ENCODE peak calls at places on chromosomes 4 and X, in four cellular contexts. P is activated B cell treated with CpG ODN at 0.5 μM for 24 hours, D is AG09309, J is B cell. T is an unnamed sample.

GRCh38 chrX:22135994-22136684 is 104.0 kb downstream of the PHEX start:
- DNase-seq in P (no peak), J (peak), D (peak), T (no peak)

GRCh38 chrX:39073131-39073530 is 271.9 kb downstream of the MID1IP1 start:
- DNase-seq in P (no peak), J (no peak), D (no peak), T (no peak)

GRCh38 chr4:182680196-182680771 is 236.9 kb downstream of the DCTD start:
- DNase-seq in D (no peak), J (no peak), P (no peak), T (no peak)

GRCh38 chr4:151415978-151416377 is 7.0 kb downstream of the FHIP1A start:
- DNase-seq in J (no peak), P (no peak), D (peak), T (no peak)

GRCh38 chr4:83369825-83370639 is 35.4 kb upstream of the HPSE start:
- DNase-seq in J (no peak), D (no peak), P (no peak), T (no peak)

GRCh38 chr4:188550296-188550695 is 411.1 kb downstream of the TRIML1 start:
- DNase-seq in D (no peak), P (no peak), J (no peak), T (no peak)

GRCh38 chr4:155999743-156000142 is 46.1 kb upstream of the CTSO start:
- DNase-seq in P (no peak), J (no peak), D (no peak), T (no peak)

GRCh38 chrX:104335765-104336164 is 81.0 kb upstream of the ESX1 start:
- DNase-seq in J (no peak), P (no peak), D (peak), T (no peak)

GRCh38 chrX:39195156-39195555 is 393.9 kb downstream of the MID1IP1 start:
- DNase-seq in J (no peak), D (no peak), P (no peak), T (no peak)

GRCh38 chr4:21102667-21103066 is 402.4 kb downstream of the PACRGL start:
- DNase-seq in P (no peak), D (no peak), J (no peak), T (no peak)

GRCh38 chrX:136250191-136251041 is 784 bp downstream of the MAP7D3 start:
- DNase-seq in D (no peak), J (no peak), P (no peak), T (no peak)

GRCh38 chr4:24850669-24851068 is 55.3 kb downstream of the SOD3 start:
- DNase-seq in J (no peak), D (peak), P (no peak), T (no peak)

GRCh38 chr4:82463221-82463620 is 32.8 kb downstream of the ENOPH1 start:
- DNase-seq in P (no peak), D (no peak), J (no peak), T (no peak)

GRCh38 chr4:4542824-4543485 is 1.1 kb upstream of the STX18 start:
- DNase-seq in J (no peak), D (no peak), P (no peak), T (no peak)

GRCh38 chr4:102439835-102440234 is 61.3 kb upstream of the NFKB1 start:
- DNase-seq in J (no peak), D (peak), P (no peak), T (no peak)

GRCh38 chr4:139686988-139687387 is 21.4 kb downstream of the MGST2 start:
- DNase-seq in D (no peak), J (no peak), P (no peak), T (no peak)

GRCh38 chr4:139689093-139689722 is 23.6 kb downstream of the MGST2 start:
- DNase-seq in P (no peak), D (no peak), J (no peak), T (no peak)

GRCh38 chr4:139685180-139685579 is 19.6 kb downstream of the MGST2 start:
- DNase-seq in P (no peak), J (no peak), D (no peak), T (no peak)

GRCh38 chr4:139684351-139684750 is 18.7 kb downstream of the MGST2 start:
- DNase-seq in J (no peak), D (no peak), P (no peak), T (no peak)

DNA sequence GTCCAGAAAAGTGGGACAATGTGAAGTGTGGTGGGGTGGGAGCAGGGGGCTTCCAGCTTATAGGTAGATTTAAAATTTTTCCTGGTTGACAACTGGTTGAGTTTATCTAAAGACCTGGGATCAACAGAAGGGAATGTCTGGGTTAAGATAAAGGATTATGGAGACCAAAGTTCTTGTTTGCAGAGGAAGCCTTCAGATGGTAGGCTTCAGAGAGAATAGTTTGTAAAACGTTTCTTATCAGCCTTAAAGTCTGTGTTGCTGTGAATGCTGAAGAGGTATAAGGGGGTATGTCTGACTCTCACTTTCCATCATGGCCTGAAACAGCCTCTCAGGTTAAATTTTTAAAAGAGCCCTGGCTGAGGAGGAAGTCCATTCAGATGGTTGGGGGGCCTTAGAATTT is 20.5 kb downstream of the MGST2 start:
- DNase-seq in P (no peak), D (no peak), J (no peak), T (no peak)
- TF ChIP-seq CTCF in P (no peak), D (no peak), J (no peak), T (no peak)

GRCh38 chr4:46274717-46275116 is 115.2 kb downstream of the GABRA2 start:
- DNase-seq in P (no peak), D (no peak), J (no peak), T (no peak)
- TF ChIP-seq CTCF in P (no peak), D (no peak), J (no peak), T (no peak)

DNA sequence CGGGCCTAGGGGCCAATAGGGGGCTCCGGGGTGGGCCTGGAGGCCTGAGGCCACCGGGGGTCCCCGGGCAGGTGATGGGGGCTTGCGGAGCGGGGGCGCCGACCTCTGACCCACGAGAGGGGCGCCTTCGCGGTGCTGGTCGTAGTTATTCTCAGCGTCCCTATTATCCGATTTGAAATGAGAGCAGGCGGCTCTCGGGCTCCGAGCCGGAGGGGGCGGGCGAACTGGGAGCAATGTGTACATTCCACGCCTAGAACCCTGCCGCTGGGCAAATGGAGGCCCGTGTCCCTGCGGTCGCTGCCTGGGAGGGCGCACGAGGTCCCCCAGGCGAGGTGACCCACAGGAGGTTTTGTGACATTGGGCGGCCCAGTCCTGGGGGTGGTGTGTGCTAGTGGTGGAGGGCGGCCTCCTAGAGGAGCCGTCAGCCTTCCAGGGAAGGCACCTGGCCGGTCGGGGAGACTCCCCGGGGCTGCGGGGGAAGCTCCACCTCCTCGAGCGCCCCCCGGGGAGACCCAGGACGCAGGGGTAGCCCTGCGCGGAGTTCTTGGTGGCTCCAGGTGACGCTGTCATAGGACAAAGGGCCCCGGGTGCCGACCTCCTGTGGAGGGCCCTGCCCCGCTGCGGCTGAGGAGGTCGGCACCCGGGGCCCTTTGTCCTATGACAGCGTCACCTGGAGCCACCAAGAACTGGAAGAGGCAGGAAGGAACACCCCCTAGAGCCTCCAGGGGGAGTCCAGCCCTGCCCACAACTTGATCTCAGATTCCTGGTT is 102.6 kb upstream of the PRKX start:
- DNase-seq in D (no peak), J (peak), P (peak), T (peak)
- TF ChIP-seq CTCF in D (peak), J (no peak), P (no peak), T (no peak)

DNA sequence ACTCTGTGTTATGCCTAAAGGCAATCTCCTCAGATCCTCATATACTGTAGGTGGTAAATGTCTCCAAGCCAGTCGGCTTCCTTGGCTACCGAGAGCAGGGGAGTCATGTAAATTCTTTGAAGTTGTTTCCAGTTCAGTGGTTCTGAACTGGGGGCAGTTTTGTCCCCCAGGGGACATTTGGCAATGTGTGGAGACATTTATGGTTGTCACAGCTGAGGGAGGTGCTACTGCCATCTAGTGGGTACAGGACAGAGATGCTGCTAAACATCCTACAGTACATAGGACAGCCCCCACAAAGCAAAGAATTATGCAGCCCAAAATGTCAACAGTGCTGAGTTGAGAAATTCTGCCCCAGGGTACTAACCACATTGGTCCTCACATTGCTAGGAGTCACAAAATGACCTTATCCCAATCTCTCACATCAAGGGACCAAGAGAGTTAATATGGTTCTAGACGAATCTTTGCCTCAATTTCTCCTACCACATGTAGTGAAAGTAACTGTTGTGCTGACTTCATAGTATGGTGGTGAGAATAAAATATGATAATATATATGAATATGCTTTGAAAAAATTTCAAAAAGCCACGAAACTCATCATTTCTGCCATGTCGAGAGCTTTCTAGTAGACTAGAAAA is 104.4 kb upstream of the ARHGAP24 start:
- DNase-seq in P (peak), D (peak), J (peak), T (no peak)
- TF ChIP-seq CTCF in P (no peak), D (peak), J (peak), T (peak)

GRCh38 chrX:87578978-87579377 is 61.4 kb downstream of the KLHL4 start:
- DNase-seq in P (no peak), D (no peak), J (no peak), T (no peak)

GRCh38 chrX:87582453-87582852 is 64.9 kb downstream of the KLHL4 start:
- DNase-seq in P (no peak), D (no peak), J (no peak), T (no peak)

GRCh38 chrX:87580862-87581261 is 63.3 kb downstream of the KLHL4 start:
- DNase-seq in J (no peak), D (no peak), P (no peak), T (no peak)

GRCh38 chrX:87583679-87584078 is 66.1 kb downstream of the KLHL4 start:
- DNase-seq in P (no peak), J (no peak), D (no peak), T (no peak)
- TF ChIP-seq CTCF in P (no peak), J (no peak), D (peak), T (peak)

GRCh38 chrX:46572295-46572936 is 1.1 kb upstream of the CHST7 start:
- DNase-seq in P (no peak), D (no peak), J (peak), T (no peak)
- TF ChIP-seq CTCF in P (no peak), D (no peak), J (peak), T (no peak)

GRCh38 chr4:624705-625590 is at the start of gene PDE6B:
- DNase-seq in D (no peak), J (no peak), P (no peak), T (no peak)
- TF ChIP-seq CTCF in D (no peak), J (no peak), P (no peak), T (no peak)

GRCh38 chr4:173752610-173753009 is 222.6 kb upstream of the HAND2 start:
- DNase-seq in D (no peak), J (no peak), P (no peak), T (no peak)
- TF ChIP-seq CTCF in D (peak), J (no peak), P (no peak), T (peak)

GRCh38 chr4:22356996-22357596 is 158.8 kb downstream of the ADGRA3 start:
- DNase-seq in J (no peak), P (no peak), D (peak), T (no peak)
- TF ChIP-seq CTCF in J (no peak), P (no peak), D (peak), T (no peak)